ENCODE peak calls at places on chromosomes 7 and 10, in four cellular contexts. One of them, this sample, is unnamed. For H3K27me3, the result is how much of the 10 kb centered on the place peaks cover.

GRCh38 chr10:14588084-14588937 is 186.4 kb downstream of the FAM107B start:
- DNase-seq in fibroblast of lung: peak
- DNase-seq in CD4-positive, CD25-positive, alpha-beta regulatory T cell: peak
- DNase-seq in colonic mucosa: no peak
- DNase-seq in this sample: no peak

GRCh38 chr7:157000741-157001653 is 9.5 kb downstream of the MNX1 start:
- DNase-seq in colonic mucosa: peak
- DNase-seq in fibroblast of lung: no peak
- DNase-seq in CD4-positive, CD25-positive, alpha-beta regulatory T cell: no peak
- DNase-seq in this sample: no peak

GRCh38 chr10:50395279-50395678 is 144.0 kb upstream of the ASAH2 start:
- DNase-seq in colonic mucosa: no peak
- DNase-seq in CD4-positive, CD25-positive, alpha-beta regulatory T cell: no peak
- DNase-seq in fibroblast of lung: peak
- DNase-seq in this sample: no peak

GRCh38 chr10:43689955-43690771 is 41.5 kb upstream of the ZNF32 start:
- DNase-seq in CD4-positive, CD25-positive, alpha-beta regulatory T cell: peak
- DNase-seq in fibroblast of lung: peak
- DNase-seq in colonic mucosa: peak
- DNase-seq in this sample: no peak

GRCh38 chr10:29807407-29807806 is 172.6 kb upstream of the SVIL start:
- DNase-seq in colonic mucosa: no peak
- DNase-seq in CD4-positive, CD25-positive, alpha-beta regulatory T cell: no peak
- DNase-seq in fibroblast of lung: peak
- DNase-seq in this sample: no peak

GRCh38 chr7:147014596-147014995 is 898.0 kb downstream of the CNTNAP2 start:
- DNase-seq in colonic mucosa: no peak
- DNase-seq in fibroblast of lung: no peak
- DNase-seq in CD4-positive, CD25-positive, alpha-beta regulatory T cell: no peak
- DNase-seq in this sample: no peak

GRCh38 chr10:130398090-130398994 is 262.2 kb downstream of the GLRX3 start:
- DNase-seq in colonic mucosa: no peak
- DNase-seq in CD4-positive, CD25-positive, alpha-beta regulatory T cell: no peak
- DNase-seq in fibroblast of lung: no peak
- DNase-seq in this sample: no peak

GRCh38 chr7:1869731-1870130 is 199.7 kb downstream of the ELFN1 start:
- DNase-seq in colonic mucosa: no peak
- DNase-seq in fibroblast of lung: no peak
- DNase-seq in CD4-positive, CD25-positive, alpha-beta regulatory T cell: no peak
- DNase-seq in this sample: no peak

GRCh38 chr10:132482090-132482489 is 55.5 kb upstream of the INPP5A start:
- DNase-seq in fibroblast of lung: peak
- DNase-seq in CD4-positive, CD25-positive, alpha-beta regulatory T cell: no peak
- DNase-seq in colonic mucosa: no peak
- DNase-seq in this sample: peak

GRCh38 chr7:130732980-130733865 is 784 bp downstream of the KLF14 start:
- DNase-seq in colonic mucosa: peak
- DNase-seq in fibroblast of lung: no peak
- DNase-seq in CD4-positive, CD25-positive, alpha-beta regulatory T cell: peak
- DNase-seq in this sample: no peak

GRCh38 chr10:52212802-52213510 is 101.1 kb upstream of the DKK1 start:
- DNase-seq in colonic mucosa: no peak
- DNase-seq in fibroblast of lung: no peak
- DNase-seq in CD4-positive, CD25-positive, alpha-beta regulatory T cell: no peak
- DNase-seq in this sample: no peak

GRCh38 chr10:88541116-88541626 is 41.9 kb downstream of the RNLS start:
- DNase-seq in fibroblast of lung: peak
- DNase-seq in colonic mucosa: no peak
- DNase-seq in CD4-positive, CD25-positive, alpha-beta regulatory T cell: no peak
- DNase-seq in this sample: no peak

GRCh38 chr10:117477961-117478670 is 64.4 kb upstream of the EMX2 start:
- DNase-seq in colonic mucosa: no peak
- DNase-seq in fibroblast of lung: no peak
- DNase-seq in CD4-positive, CD25-positive, alpha-beta regulatory T cell: no peak
- DNase-seq in this sample: peak

GRCh38 chr10:133129151-133129853 is 30.7 kb upstream of the KNDC1 start:
- DNase-seq in colonic mucosa: no peak
- DNase-seq in CD4-positive, CD25-positive, alpha-beta regulatory T cell: no peak
- DNase-seq in fibroblast of lung: no peak
- DNase-seq in this sample: no peak

GRCh38 chr10:34087095-34087418 is 728.0 kb downstream of the PARD3 start:
- DNase-seq in fibroblast of lung: no peak
- DNase-seq in CD4-positive, CD25-positive, alpha-beta regulatory T cell: no peak
- DNase-seq in colonic mucosa: no peak
- DNase-seq in this sample: no peak

DNA sequence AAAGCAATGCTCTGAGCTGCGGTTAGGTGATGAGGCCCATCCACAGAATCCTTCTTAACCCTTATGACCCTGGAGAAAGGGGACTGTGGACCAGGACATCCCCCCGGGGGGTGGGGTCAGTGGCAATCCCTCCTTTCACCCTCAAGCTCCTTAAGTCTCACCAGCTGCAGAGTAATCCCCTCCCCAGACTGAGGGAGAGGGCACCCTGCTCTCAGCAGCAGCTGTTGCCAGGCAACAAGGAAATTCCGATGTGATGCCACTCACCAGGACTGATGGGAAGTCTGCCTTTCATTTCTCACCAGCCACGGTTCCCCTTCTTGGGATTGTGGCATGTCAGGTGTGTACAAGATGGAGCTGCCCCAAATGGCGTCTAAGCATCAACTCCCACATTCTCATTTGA is 129.6 kb downstream of the DOCK1 start:
- DNase-seq in CD4-positive, CD25-positive, alpha-beta regulatory T cell: no peak
- DNase-seq in colonic mucosa: peak
- DNase-seq in fibroblast of lung: no peak
- DNase-seq in this sample: no peak
- H3K27me3 ChIP-seq in CD4-positive, CD25-positive, alpha-beta regulatory T cell: under half
- H3K27me3 ChIP-seq in colonic mucosa: under half
- H3K27me3 ChIP-seq in fibroblast of lung: under half
- H3K27me3 ChIP-seq in this sample: under half

DNA sequence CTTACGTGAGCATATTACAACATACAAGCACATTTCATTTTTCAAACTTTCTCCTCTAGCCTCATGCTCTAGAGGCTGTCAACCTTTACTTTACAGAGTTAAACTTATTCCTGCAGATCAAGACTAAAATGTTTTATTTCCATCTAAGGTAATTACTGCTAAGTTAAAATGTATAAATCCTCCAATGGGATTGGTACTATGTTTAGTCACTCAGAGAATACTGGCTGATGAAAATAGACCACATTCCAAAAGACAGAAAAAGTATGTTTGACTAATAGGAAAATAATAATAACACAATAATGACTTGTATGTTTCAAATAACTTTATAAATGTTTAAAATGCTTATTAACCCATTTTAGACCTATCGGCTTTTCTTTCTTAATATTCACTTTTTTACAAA is 8.5 kb upstream of the TRDMT1 start:
- DNase-seq in fibroblast of lung: no peak
- DNase-seq in colonic mucosa: no peak
- DNase-seq in CD4-positive, CD25-positive, alpha-beta regulatory T cell: no peak
- DNase-seq in this sample: no peak
- H3K27me3 ChIP-seq in fibroblast of lung: under half
- H3K27me3 ChIP-seq in colonic mucosa: under half
- H3K27me3 ChIP-seq in CD4-positive, CD25-positive, alpha-beta regulatory T cell: under half
- H3K27me3 ChIP-seq in this sample: under half

GRCh38 chr10:103555712-103556111 is 62.2 kb downstream of the NEURL1 start:
- DNase-seq in fibroblast of lung: no peak
- DNase-seq in CD4-positive, CD25-positive, alpha-beta regulatory T cell: no peak
- DNase-seq in colonic mucosa: no peak
- DNase-seq in this sample: no peak

GRCh38 chr10:103555321-103555649 is 61.8 kb downstream of the NEURL1 start:
- DNase-seq in CD4-positive, CD25-positive, alpha-beta regulatory T cell: no peak
- DNase-seq in fibroblast of lung: no peak
- DNase-seq in colonic mucosa: no peak
- DNase-seq in this sample: no peak

GRCh38 chr10:103558916-103559315 is 65.4 kb downstream of the NEURL1 start:
- DNase-seq in colonic mucosa: no peak
- DNase-seq in fibroblast of lung: no peak
- DNase-seq in CD4-positive, CD25-positive, alpha-beta regulatory T cell: no peak
- DNase-seq in this sample: no peak

GRCh38 chr10:103556383-103557007 is 63.0 kb downstream of the NEURL1 start:
- DNase-seq in colonic mucosa: no peak
- DNase-seq in fibroblast of lung: no peak
- DNase-seq in CD4-positive, CD25-positive, alpha-beta regulatory T cell: no peak
- DNase-seq in this sample: no peak

GRCh38 chr10:103557455-103557854 is 64.0 kb downstream of the NEURL1 start:
- DNase-seq in colonic mucosa: peak
- DNase-seq in CD4-positive, CD25-positive, alpha-beta regulatory T cell: no peak
- DNase-seq in fibroblast of lung: no peak
- DNase-seq in this sample: no peak
- H3K27me3 ChIP-seq in colonic mucosa: under half
- H3K27me3 ChIP-seq in CD4-positive, CD25-positive, alpha-beta regulatory T cell: under half
- H3K27me3 ChIP-seq in fibroblast of lung: under half
- H3K27me3 ChIP-seq in this sample: under half

GRCh38 chr10:70477661-70478162 is 855 bp upstream of the PALD1 start:
- DNase-seq in fibroblast of lung: no peak
- DNase-seq in CD4-positive, CD25-positive, alpha-beta regulatory T cell: peak
- DNase-seq in colonic mucosa: no peak
- DNase-seq in this sample: no peak

GRCh38 chr10:70476249-70477035 is 2.1 kb upstream of the PALD1 start:
- DNase-seq in colonic mucosa: no peak
- DNase-seq in CD4-positive, CD25-positive, alpha-beta regulatory T cell: no peak
- DNase-seq in fibroblast of lung: no peak
- DNase-seq in this sample: no peak

GRCh38 chr10:70474780-70475179 is 3.8 kb upstream of the PALD1 start:
- DNase-seq in colonic mucosa: no peak
- DNase-seq in CD4-positive, CD25-positive, alpha-beta regulatory T cell: no peak
- DNase-seq in fibroblast of lung: no peak
- DNase-seq in this sample: no peak

GRCh38 chr10:70472799-70473452 is 5.6 kb upstream of the PALD1 start:
- DNase-seq in colonic mucosa: no peak
- DNase-seq in fibroblast of lung: no peak
- DNase-seq in CD4-positive, CD25-positive, alpha-beta regulatory T cell: no peak
- DNase-seq in this sample: no peak

GRCh38 chr10:70475661-70476060 is 2.9 kb upstream of the PALD1 start:
- DNase-seq in fibroblast of lung: no peak
- DNase-seq in CD4-positive, CD25-positive, alpha-beta regulatory T cell: no peak
- DNase-seq in colonic mucosa: no peak
- DNase-seq in this sample: peak
- H3K27me3 ChIP-seq in fibroblast of lung: under half
- H3K27me3 ChIP-seq in CD4-positive, CD25-positive, alpha-beta regulatory T cell: under half
- H3K27me3 ChIP-seq in colonic mucosa: under half
- H3K27me3 ChIP-seq in this sample: under half

DNA sequence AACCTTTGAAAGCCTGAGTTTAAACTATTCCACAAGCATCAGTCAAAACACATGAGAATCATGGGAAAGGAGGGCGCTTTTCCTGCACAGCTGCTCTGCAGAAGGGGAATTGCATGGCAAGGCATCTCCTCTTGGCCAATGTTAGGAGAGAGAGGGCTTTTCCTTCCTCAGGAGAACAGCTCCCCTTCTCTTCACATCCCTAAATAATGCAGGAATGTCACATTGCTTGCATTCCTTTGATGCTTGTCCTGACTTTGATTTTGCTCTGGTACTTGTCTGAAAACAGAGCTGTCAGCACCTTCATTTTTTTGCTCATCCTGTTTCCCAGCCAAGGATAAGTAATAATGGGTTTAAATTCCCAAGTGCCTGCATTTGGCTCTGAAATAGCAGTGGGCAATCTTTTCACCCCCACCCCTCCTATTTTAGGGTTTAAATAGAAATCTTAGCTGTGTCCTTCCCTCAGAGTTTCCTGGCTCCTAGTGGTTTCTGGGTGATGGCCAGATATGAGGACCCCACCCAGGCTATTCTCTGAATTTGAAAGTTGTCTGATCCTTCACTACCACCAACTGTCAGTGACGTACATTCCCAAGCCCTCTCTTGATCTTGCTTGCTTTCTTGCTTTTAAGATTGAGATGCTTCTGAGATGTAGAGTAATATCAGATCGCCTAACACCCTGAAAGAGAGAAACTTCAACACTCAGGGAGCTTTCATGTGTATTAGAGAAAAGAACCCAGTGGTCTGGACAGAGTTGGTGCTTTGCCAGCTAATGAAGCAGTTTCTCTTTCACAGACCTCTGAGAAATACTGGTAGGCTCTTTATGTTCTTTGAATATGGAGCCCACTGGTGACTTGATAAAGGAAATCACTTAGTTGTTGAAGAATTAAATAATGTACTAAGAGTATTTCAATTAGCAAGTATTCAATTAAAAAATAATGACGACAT is 75.4 kb upstream of the NPVF start:
- DNase-seq in CD4-positive, CD25-positive, alpha-beta regulatory T cell: no peak
- DNase-seq in colonic mucosa: no peak
- DNase-seq in fibroblast of lung: peak
- DNase-seq in this sample: peak
- H3K27me3 ChIP-seq in CD4-positive, CD25-positive, alpha-beta regulatory T cell: under half
- H3K27me3 ChIP-seq in colonic mucosa: under half
- H3K27me3 ChIP-seq in fibroblast of lung: under half
- H3K27me3 ChIP-seq in this sample: under half

GRCh38 chr7:27182861-27183681 is 2.0 kb downstream of the HOXA11 start:
- DNase-seq in CD4-positive, CD25-positive, alpha-beta regulatory T cell: no peak
- DNase-seq in fibroblast of lung: no peak
- DNase-seq in colonic mucosa: no peak
- DNase-seq in this sample: no peak

GRCh38 chr7:27181795-27182275 is 3.2 kb downstream of the HOXA11 start:
- DNase-seq in colonic mucosa: no peak
- DNase-seq in fibroblast of lung: no peak
- DNase-seq in CD4-positive, CD25-positive, alpha-beta regulatory T cell: no peak
- DNase-seq in this sample: no peak

GRCh38 chr7:27181176-27181520 is 3.9 kb downstream of the HOXA11 start:
- DNase-seq in colonic mucosa: no peak
- DNase-seq in CD4-positive, CD25-positive, alpha-beta regulatory T cell: no peak
- DNase-seq in fibroblast of lung: no peak
- DNase-seq in this sample: no peak

GRCh38 chr7:27183682-27184341 is 1.2 kb downstream of the HOXA11 start:
- DNase-seq in CD4-positive, CD25-positive, alpha-beta regulatory T cell: no peak
- DNase-seq in fibroblast of lung: no peak
- DNase-seq in colonic mucosa: no peak
- DNase-seq in this sample: no peak

GRCh38 chr7:27182285-27182827 is 2.7 kb downstream of the HOXA11 start:
- DNase-seq in fibroblast of lung: no peak
- DNase-seq in colonic mucosa: no peak
- DNase-seq in CD4-positive, CD25-positive, alpha-beta regulatory T cell: no peak
- DNase-seq in this sample: no peak
- H3K27me3 ChIP-seq in fibroblast of lung: half or more
- H3K27me3 ChIP-seq in colonic mucosa: under half
- H3K27me3 ChIP-seq in CD4-positive, CD25-positive, alpha-beta regulatory T cell: under half
- H3K27me3 ChIP-seq in this sample: under half